ENCODE peak calls at places on chromosomes 7 and 10, in four cellular contexts. M is HuH-7.5, K is astrocyte of the hippocampus, F is frontal cortex. V is an unnamed sample.

GRCh38 chr10:125911990-125912389 is 15.6 kb downstream of the FANK1 start:
- DNase-seq in M (no peak), F (no peak), K (no peak), V (no peak)

GRCh38 chr7:17719998-17720397 is 220.3 kb downstream of the SNX13 start:
- DNase-seq in K (no peak), F (no peak), M (no peak), V (no peak)

GRCh38 chr10:36802523-36803153 is 322.8 kb upstream of the ANKRD30A start:
- DNase-seq in F (no peak), K (peak), M (no peak), V (peak)

GRCh38 chr7:53743697-53744096 is 708.3 kb downstream of the POM121L12 start:
- DNase-seq in M (no peak), K (no peak), F (no peak), V (no peak)

GRCh38 chr10:88048312-88048711 is 184.9 kb downstream of the PTEN start:
- DNase-seq in F (no peak), K (no peak), M (no peak), V (no peak)

GRCh38 chr10:86257683-86258082 is 108.9 kb downstream of the GRID1 start:
- DNase-seq in M (no peak), K (no peak), F (no peak), V (no peak)

GRCh38 chr7:127618775-127619174 is 833 bp upstream of the PAX4 start:
- DNase-seq in K (no peak), F (no peak), M (no peak), V (no peak)

GRCh38 chr7:129298268-129298893 is 73.6 kb downstream of the AHCYL2 start:
- DNase-seq in M (peak), K (peak), F (no peak), V (no peak)

GRCh38 chr7:130273081-130273699 is 6.5 kb downstream of the CPA2 start:
- DNase-seq in M (no peak), K (peak), F (no peak), V (no peak)

GRCh38 chr7:13639416-13639815 is 350.1 kb downstream of the ETV1 start:
- DNase-seq in M (no peak), K (no peak), F (no peak), V (no peak)

GRCh38 chr7:96993980-96994379 is 11.4 kb upstream of the DLX6 start:
- DNase-seq in F (no peak), K (no peak), M (no peak), V (no peak)

GRCh38 chr10:132506711-132507466 is 30.7 kb upstream of the INPP5A start:
- DNase-seq in K (peak), M (no peak), F (no peak), V (no peak)

GRCh38 chr7:129958643-129959479 is 6.1 kb upstream of the UBE2H start:
- DNase-seq in K (peak), M (peak), F (no peak), V (peak)

GRCh38 chr7:131076711-131077170 is 250.9 kb upstream of the MKLN1 start:
- DNase-seq in M (no peak), K (peak), F (no peak), V (no peak)

V was measured in left ventricle myocardium inferior.